ENCODE peak calls at places on chromosomes 2 and 18, in five cellular contexts. R, U, Y, E and I are unnamed samples.

GRCh38 chr18:55119434-55119833 is 160.2 kb upstream of the CCDC68 start:
- DNase-seq in R (no peak), U (no peak), Y (no peak), E (peak), I (no peak)

GRCh38 chr2:20669609-20670314 is 2.8 kb downstream of the GDF7 start:
- DNase-seq in R (no peak), U (no peak), Y (no peak), E (no peak), I (no peak)

GRCh38 chr2:173584676-173585453 is 230.2 kb downstream of the CDCA7 start:
- DNase-seq in R (no peak), U (no peak), Y (no peak), E (no peak), I (no peak)

GRCh38 chr2:159438720-159439353 is 152.3 kb upstream of the WDSUB1 start:
- DNase-seq in R (no peak), U (no peak), Y (no peak), E (no peak), I (no peak)

GRCh38 chr2:6139916-6140315 is 447.7 kb downstream of the SOX11 start:
- DNase-seq in R (no peak), U (no peak), Y (no peak), E (no peak), I (no peak)

GRCh38 chr18:57353940-57354461 is 1.6 kb downstream of the ST8SIA3 start:
- DNase-seq in R (peak), U (no peak), Y (peak), E (peak), I (no peak)

GRCh38 chr2:33521791-33522281 is 45.4 kb downstream of the RASGRP3 start:
- DNase-seq in R (no peak), U (no peak), Y (no peak), E (peak), I (no peak)

GRCh38 chr2:171824086-171824485 is 70.0 kb downstream of the SLC25A12 start:
- DNase-seq in R (no peak), U (no peak), Y (no peak), E (no peak), I (no peak)

GRCh38 chr2:234100686-234101085 is 50.2 kb downstream of the SPP2 start:
- DNase-seq in R (no peak), U (no peak), Y (no peak), E (no peak), I (no peak)

GRCh38 chr2:144523606-144524131 is 3.8 kb upstream of the ZEB2 start:
- DNase-seq in R (no peak), U (no peak), Y (no peak), E (no peak), I (no peak)

GRCh38 chr2:120109186-120110061 is 96.5 kb downstream of the EPB41L5 start:
- DNase-seq in R (peak), U (no peak), Y (no peak), E (peak), I (peak)

DNA sequence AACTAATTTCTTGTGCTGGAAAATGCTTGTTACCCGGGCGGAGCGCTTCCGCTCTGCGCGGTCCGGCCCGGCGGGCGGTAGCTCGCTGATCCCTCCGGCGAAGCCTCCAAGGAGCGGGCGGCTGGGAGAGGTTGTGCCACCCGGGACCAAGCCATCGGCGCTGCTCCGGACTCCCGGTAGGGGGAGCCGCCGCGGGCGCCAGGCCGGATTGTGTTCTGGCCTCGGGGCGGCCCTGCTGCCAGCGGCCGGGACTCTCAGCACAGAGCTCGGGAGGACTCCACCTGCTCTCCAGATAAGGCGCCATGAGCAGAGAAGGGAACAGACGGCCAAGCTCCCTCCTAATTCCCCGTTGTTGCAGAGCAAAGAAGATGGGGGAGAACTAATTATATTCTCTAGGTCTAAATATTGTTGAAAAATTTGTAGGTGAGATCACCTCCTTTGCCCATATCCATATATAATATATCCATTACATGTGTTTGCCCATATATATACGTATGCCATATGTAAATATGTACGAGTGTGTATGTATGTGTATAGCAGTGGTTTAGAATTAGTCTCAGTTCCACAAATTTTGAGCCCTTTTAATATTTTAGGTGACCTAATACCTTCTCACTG is 13.8 kb upstream of the SATB2 start:
- DNase-seq in R (peak), U (no peak), Y (peak), E (no peak), I (peak)
- TF ChIP-seq CTCF in R (peak), U (peak), Y (peak), E (peak), I (peak)

DNA sequence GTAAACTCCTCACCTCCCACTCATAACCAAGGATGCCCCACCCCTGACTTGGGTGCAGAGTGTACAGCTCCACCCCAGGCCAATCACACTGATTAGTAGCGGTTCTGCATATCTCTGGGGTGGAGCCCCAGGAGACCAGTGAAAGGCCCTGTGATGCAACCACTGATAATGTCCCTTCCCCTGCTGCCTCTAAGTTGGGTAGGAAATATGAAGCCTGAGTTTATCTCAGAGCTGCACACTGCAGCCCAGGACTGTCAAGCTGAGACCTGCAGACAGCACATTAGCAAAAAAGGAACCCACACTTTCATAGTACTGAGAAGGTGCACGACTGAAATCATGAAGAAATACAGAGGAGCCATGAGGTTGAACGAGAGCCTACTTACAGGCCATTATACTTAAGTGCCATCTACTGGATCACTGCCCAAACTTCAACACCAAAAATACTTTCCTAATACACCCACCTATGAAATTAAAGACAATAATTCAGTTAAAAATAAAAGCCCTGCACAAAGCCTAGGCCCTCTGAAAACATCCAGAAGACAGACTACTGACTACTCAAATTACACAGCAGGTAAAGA is 455.4 kb upstream of the LRRTM4 start:
- DNase-seq in R (no peak), U (no peak), Y (no peak), E (no peak), I (no peak)
- TF ChIP-seq CTCF in R (no peak), U (no peak), Y (no peak), E (no peak), I (no peak)

GRCh38 chr2:187906021-187906420 is 351.8 kb upstream of the TFPI start:
- DNase-seq in R (no peak), U (no peak), Y (no peak), E (no peak), I (no peak)

GRCh38 chr2:187900023-187900422 is 345.8 kb upstream of the TFPI start:
- DNase-seq in R (no peak), U (no peak), Y (no peak), E (no peak), I (no peak)
- TF ChIP-seq CTCF in R (no peak), U (no peak), Y (no peak), E (no peak), I (no peak)

GRCh38 chr2:230868151-230868946 is 3.6 kb downstream of the ITM2C start:
- DNase-seq in R (no peak), U (no peak), Y (peak), E (no peak), I (no peak)

GRCh38 chr2:230865324-230865765 is 603 bp downstream of the ITM2C start:
- DNase-seq in R (no peak), U (no peak), Y (no peak), E (no peak), I (no peak)

GRCh38 chr2:230864605-230865323 is at the start of gene ITM2C:
- DNase-seq in R (peak), U (no peak), Y (peak), E (peak), I (peak)

GRCh38 chr2:230865766-230866703 is 1.3 kb downstream of the ITM2C start:
- DNase-seq in R (no peak), U (no peak), Y (peak), E (no peak), I (peak)

DNA sequence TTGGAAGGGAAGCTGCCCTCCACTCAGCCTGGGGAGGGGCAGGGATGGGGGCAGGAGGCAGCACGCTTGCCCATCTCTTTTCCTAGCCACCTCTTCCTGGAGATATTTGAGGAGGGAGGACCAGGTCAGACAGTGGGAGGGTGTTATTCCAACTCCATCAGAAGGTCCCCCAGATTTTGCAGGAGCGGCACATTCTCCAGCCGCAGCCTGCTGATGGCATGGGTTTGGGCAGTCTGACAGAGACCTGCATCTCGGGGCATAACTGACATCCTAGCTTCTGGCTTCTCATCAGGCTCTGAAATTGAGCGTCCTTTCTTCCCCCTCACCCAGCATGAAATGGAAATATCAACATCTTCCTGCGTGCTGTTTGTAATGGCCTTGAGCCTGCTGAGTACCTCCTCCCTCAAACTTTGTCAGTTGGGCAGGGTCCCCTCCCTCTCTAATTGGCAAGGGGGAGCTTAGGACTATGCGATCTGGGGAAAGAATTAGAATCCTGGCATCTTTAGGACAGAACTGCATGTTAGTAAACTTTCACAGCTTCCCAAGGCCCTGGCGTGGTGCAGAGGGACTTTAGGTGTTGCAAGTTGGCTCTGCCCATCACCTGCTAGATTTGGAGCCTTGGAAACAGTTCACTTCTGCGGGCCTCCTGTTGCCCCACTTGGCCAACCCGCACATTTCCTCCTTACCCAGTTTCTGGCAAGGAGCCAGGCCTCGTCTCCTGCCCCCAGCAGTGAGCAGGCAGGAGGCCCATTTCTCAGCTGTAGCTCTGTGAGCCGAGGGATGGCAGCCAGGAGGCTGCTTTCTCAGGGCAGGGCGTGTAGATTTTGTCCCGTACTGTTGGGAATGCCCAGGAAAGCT is 2.2 kb downstream of the ITM2C start:
- DNase-seq in R (no peak), U (no peak), Y (no peak), E (no peak), I (no peak)
- TF ChIP-seq CTCF in R (no peak), U (no peak), Y (no peak), E (no peak), I (no peak)

GRCh38 chr18:74632856-74633255 is 35.2 kb downstream of the ZNF407 start:
- DNase-seq in R (no peak), U (no peak), Y (no peak), E (no peak), I (no peak)

GRCh38 chr18:74633652-74634352 is 36.1 kb downstream of the ZNF407 start:
- DNase-seq in R (no peak), U (no peak), Y (no peak), E (no peak), I (no peak)

GRCh38 chr18:74635202-74635969 is 37.7 kb downstream of the ZNF407 start:
- DNase-seq in R (no peak), U (no peak), Y (peak), E (no peak), I (no peak)

DNA sequence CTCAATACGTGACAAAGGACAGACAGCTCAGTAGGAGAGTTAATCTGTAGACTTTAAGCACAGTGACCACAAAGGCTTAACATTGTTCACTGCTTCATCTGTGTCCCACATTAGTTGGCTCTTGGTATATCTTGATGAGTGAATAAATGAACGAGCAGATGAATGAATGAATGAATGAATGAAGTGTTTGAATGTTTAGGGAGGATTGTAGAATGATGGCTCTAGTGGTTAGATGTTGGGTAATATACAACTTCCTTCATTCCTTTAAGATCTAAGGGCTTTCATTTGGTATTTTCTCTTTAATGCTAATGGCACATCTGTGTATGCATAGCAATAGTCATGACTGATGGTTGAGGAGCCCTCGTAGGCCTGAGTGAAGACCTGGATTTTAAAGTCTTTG is 40.5 kb downstream of the ZNF407 start:
- DNase-seq in R (no peak), U (no peak), Y (no peak), E (no peak), I (no peak)
- TF ChIP-seq CTCF in R (no peak), U (no peak), Y (no peak), E (no peak), I (no peak)

DNA sequence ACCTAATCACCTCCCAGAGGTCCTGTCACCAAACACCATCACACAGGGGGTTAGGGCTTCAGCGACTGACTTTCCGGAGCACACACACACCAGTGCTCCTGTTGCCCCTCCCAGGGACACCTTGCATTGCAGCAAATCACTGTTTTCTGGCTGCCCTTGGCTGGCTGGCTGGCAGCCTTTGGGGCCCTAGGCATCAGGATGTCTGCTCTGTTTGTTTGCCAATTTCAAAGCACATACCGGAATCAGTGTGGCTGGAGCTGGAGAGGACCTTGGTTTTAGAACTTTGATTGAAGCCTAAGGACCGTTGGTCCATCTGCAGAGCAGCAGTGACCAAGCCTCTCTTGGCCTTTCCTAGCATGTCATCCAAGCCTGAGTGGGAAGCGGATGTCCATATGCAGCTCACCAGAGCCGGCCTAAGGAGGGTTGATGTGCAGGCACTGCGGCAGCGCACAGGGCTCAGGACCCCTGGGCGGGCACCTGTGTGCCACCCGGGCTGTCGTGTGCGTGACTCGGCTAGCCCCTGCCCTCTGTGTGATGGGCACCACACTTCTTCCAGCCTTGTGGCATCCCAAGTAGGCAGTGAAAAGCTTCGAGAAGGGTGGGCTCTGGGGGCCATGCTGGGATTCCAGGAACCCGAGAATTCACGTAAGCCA is 62.1 kb downstream of the GBX2 start:
- DNase-seq in R (no peak), U (no peak), Y (no peak), E (no peak), I (no peak)
- TF ChIP-seq CTCF in R (no peak), U (no peak), Y (no peak), E (no peak), I (no peak)

DNA sequence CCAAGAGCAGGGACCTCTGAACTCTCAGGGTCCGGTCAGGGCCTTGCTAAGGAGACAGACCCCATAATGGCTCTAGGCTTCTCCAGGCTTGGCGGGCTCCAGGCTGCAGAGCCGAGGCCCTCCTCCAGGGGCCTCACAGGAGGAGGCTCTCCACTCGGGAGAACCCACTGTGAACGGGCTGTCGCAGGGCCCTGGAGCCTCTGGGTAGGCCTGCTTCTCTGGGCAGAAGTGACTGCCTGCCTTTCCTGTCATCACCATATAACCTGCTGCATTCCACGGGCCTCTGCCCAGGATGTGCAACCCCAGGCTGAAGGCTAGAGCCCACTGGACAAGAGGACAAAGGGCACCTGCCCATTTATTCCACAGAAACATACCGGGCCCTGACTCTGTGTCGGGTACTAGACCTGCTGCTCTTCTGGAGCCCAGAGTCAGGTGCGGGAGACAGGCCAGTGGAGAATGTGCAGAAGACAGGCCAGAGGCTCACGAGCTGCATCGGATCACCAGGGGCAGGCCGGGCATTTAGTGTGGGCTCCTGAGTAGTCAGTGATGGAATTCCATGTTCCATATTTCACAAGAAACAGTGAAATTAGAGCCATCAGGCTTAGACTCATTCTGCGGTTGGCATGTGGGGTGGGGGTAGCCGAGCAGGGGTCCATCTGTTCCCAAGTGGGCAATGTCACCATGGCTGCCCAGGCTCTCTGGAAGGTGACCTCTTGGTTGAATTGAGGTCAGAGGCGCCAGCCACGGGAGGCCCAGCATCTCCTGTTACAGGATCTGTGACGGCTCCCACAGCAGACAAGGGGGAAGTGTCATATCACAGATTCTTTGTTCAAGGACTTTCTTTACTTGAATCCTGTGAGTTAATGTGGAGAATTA is 220.8 kb downstream of the SH3RF3 start:
- DNase-seq in R (no peak), U (no peak), Y (no peak), E (no peak), I (no peak)
- TF ChIP-seq CTCF in R (no peak), U (no peak), Y (no peak), E (no peak), I (no peak)

GRCh38 chr2:201353116-201353515 is 4.0 kb downstream of the FLACC1 start:
- DNase-seq in R (no peak), U (no peak), Y (no peak), E (no peak), I (no peak)

GRCh38 chr2:201348758-201349157 is 8.4 kb downstream of the FLACC1 start:
- DNase-seq in R (no peak), U (no peak), Y (no peak), E (no peak), I (no peak)

GRCh38 chr2:201347154-201347553 is 10.0 kb downstream of the FLACC1 start:
- DNase-seq in R (no peak), U (no peak), Y (no peak), E (no peak), I (no peak)

GRCh38 chr2:201349601-201350000 is 7.5 kb downstream of the FLACC1 start:
- DNase-seq in R (no peak), U (no peak), Y (no peak), E (no peak), I (no peak)

GRCh38 chr2:201350879-201351278 is 6.3 kb downstream of the FLACC1 start:
- DNase-seq in R (no peak), U (no peak), Y (no peak), E (no peak), I (no peak)
- TF ChIP-seq CTCF in R (no peak), U (no peak), Y (no peak), E (no peak), I (no peak)

DNA sequence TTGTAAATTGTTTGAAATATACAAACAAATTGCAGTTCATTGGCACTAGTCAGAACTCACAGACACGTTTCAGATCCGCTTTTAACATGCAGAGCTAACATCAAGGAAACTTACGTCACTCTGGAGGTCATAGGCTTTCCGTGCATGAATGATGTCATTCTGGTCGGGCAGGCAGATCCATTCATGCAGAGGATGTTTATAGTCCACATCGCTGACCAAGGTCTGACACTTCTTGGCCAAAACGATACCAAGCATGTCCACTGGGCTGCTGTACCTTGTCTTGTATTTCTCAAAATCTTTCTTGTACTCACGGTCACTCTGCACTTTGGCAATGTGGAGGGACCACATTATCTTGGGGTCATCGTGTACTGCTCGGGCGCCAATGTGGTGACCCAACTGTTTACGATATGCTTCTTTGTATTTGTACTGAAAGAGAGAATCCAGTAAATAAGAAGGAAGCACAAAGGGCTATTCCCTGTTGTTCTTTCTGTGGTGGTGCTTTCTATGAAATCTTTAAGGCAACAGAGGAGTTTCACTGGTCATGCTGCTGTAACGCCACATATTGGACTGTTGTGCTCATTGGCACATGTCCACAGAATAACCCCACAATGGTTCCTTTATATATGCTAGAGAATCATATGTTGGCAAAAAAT is 114.8 kb downstream of the NEB start:
- DNase-seq in R (no peak), U (no peak), Y (peak), E (no peak), I (peak)
- TF ChIP-seq CTCF in R (no peak), U (no peak), Y (no peak), E (no peak), I (no peak)